ENCODE peak calls at places on chromosomes 7 and 10, in eight cellular contexts. S is astrocyte of the spinal cord, X is coronary artery, Z is cardiac muscle cell, K is sigmoid colon, G is H7, Q is small intestine, H is DND-41. A is an unnamed sample.

GRCh38 chr10:7625836-7626235 is 40.9 kb downstream of the ITIH5 start:
- DNase-seq in S (no peak), G (no peak), K (peak; percentile 95), X (no peak), Z (no peak), Q (no peak), H (no peak), A (no peak)

GRCh38 chr7:121328508-121329459 is at the start of gene WNT16:
- DNase-seq in K (no peak), H (no peak), Q (no peak), X (no peak), S (no peak), G (peak; percentile 91), Z (peak; percentile 7), A (no peak)

GRCh38 chr7:101879565-101879964 is 62.1 kb downstream of the CUX1 start:
- DNase-seq in H (no peak), G (no peak), Q (no peak), S (no peak), Z (no peak), K (no peak), X (no peak), A (no peak)

GRCh38 chr10:558891-559766 is 130.3 kb downstream of the DIP2C start:
- DNase-seq in G (peak; percentile 71), H (no peak), K (no peak), X (no peak), S (no peak), Z (no peak), Q (no peak), A (no peak)

GRCh38 chr10:126268104-126268900 is 120.0 kb downstream of the ADAM12 start:
- DNase-seq in Z (no peak), K (no peak), Q (no peak), G (no peak), X (no peak), S (no peak), H (no peak), A (no peak)

GRCh38 chr7:1654738-1655490 is 15.2 kb upstream of the ELFN1 start:
- DNase-seq in H (no peak), G (peak; percentile 47), X (no peak), K (no peak), Q (no peak), S (no peak), Z (no peak), A (no peak)

GRCh38 chr7:117715784-117716445 is 157.3 kb downstream of the CTTNBP2 start:
- DNase-seq in Q (peak; percentile 83), S (peak; percentile 61), H (peak; percentile 79), K (no peak), X (no peak), Z (peak; percentile 68), G (peak; percentile 44), A (peak; percentile 78)

GRCh38 chr10:13990392-13990805 is 340.3 kb downstream of the FRMD4A start:
- DNase-seq in K (peak; percentile 70), Q (no peak), H (no peak), Z (peak; percentile 72), X (peak; percentile 69), G (no peak), S (no peak), A (no peak)

GRCh38 chr7:133712544-133712943 is 414.6 kb upstream of the LRGUK start:
- DNase-seq in X (no peak), S (no peak), K (no peak), Q (no peak), Z (no peak), H (no peak), G (no peak), A (no peak)

GRCh38 chr7:73668103-73668937 is 689 bp downstream of the VPS37D start:
- DNase-seq in X (no peak), S (no peak), G (peak; percentile 79), K (no peak), Z (peak; percentile 48), H (no peak), Q (no peak), A (no peak)

GRCh38 chr10:26269754-26270153 is 53.2 kb downstream of the GAD2 start:
- DNase-seq in Z (peak; percentile 62), H (no peak), X (no peak), Q (peak; percentile 9), S (peak; percentile 8), G (peak; percentile 67), K (no peak), A (peak; percentile 39)

DNA sequence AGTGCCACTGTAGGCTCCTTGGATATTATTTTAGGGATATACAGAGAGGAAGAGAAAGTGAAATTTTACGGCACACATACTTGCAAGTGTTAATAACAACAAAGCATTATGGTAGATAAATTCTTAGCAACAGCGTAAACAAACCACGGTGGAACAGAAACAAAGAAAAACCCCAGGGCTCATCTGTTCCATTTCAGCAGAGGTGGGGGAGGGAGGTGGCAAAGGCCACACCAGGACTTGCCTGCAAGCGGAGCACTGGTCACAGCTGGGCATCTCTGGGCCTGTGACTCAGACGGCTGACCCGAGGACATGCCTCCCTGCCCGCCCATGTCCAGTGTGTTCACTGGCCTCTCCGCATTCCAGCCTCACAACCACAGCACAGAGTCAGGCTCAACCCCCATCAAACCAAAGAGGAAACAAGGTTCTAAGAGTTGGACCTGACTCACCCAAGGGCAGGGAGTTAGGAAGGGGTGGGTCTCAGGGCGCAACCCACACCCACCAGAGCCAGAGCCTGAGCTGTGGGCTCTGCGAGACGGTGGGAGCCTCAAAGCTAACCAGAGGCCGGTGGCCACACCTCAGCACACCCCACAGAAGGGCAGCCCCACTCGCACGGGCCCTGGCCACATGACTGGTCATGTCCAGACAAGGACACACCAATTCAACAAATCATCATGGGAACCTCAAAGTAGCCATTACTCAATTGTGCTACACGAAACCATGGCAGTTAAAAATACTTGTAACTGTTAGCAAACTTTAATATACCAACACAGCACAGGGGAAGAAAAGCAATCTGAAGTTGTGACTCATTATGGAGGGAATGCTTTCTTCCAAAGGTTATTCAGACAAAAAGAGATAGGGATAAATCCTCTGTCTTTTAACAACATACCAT is 10.7 kb downstream of the ESYT2 start:
- DNase-seq in Q (peak; percentile 90), G (peak; percentile 79), Z (peak; percentile 17), X (peak; percentile 98), S (peak; percentile 99), K (peak; percentile 92), H (peak; percentile 59), A (peak; percentile 63)
- H3K4me3 ChIP-seq in Q (no peak overlapping the region), G (no peak overlapping the region), Z (no peak overlapping the region), X (peak overlapping the region; percentile 65), S (peak overlapping the region; percentile 34), K (peak overlapping the region; percentile 25), H (peak overlapping the region; percentile 21), A (peak overlapping the region; percentile 50)

GRCh38 chr10:80261316-80262030 is 28.0 kb downstream of the MAT1A start:
- DNase-seq in K (no peak), Z (no peak), G (no peak), X (no peak), S (no peak), Q (no peak), H (no peak), A (no peak)
- H3K4me3 ChIP-seq in K (no peak overlapping the region), Z (no peak overlapping the region), G (no peak overlapping the region), X (no peak overlapping the region), S (no peak overlapping the region), Q (no peak overlapping the region), H (no peak overlapping the region), A (no peak overlapping the region)

DNA sequence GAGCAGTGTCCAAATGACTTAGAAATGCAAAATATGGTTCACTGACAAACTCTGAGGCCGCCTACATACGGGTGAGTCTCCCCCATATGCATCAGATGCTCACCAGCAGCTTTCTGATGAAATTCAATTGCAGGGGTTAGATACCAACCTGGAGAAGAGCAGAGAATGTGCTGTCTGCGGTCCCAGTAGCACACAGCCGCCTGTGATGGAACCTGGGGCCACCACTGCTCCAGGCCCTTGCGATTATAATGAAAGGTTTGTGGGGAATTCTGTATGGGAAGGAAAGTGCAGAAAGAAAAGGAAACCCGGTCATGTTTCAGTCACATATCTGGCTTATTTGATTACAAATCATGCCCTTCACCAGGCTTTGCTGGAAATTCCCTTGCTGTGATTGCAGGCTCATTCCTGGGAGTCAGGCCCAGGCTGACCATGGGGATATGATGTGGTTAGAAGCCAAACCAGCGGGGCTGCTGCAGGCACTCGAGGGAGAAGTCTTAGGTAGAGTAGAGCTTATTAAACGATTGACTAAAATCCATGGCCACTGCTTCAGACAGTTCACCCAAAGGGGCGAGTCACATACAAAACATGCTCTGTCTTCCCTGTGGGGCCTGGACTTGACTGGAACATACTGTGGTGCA is 16.4 kb downstream of the PKD1L1 start:
- DNase-seq in X (no peak), S (peak; percentile 70), H (no peak), G (no peak), K (no peak), Q (no peak), Z (no peak), A (no peak)
- H3K4me3 ChIP-seq in X (no peak overlapping the region), S (no peak overlapping the region), H (no peak overlapping the region), G (no peak overlapping the region), K (no peak overlapping the region), Q (no peak overlapping the region), Z (no peak overlapping the region), A (no peak overlapping the region)

GRCh38 chr7:106140406-106141173 is 28.5 kb upstream of the SYPL1 start:
- DNase-seq in G (no peak), X (no peak), K (no peak), Z (no peak), S (no peak), Q (no peak), H (no peak), A (no peak)
- H3K4me3 ChIP-seq in G (no peak overlapping the region), X (no peak overlapping the region), K (no peak overlapping the region), Z (no peak overlapping the region), S (no peak overlapping the region), Q (no peak overlapping the region), H (no peak overlapping the region), A (no peak overlapping the region)

GRCh38 chr7:32941996-32942782 is 15.1 kb upstream of the FKBP9 start:
- DNase-seq in S (peak; percentile 46), X (peak; percentile 80), G (peak; percentile 59), K (peak; percentile 84), Q (peak; percentile 48), Z (peak; percentile 53), H (no peak), A (no peak)
- H3K4me3 ChIP-seq in S (peak overlapping the region; percentile 70), X (peak overlapping the region; percentile 85), G (peak overlapping the region; percentile 39), K (peak overlapping the region; percentile 80), Q (peak overlapping the region; percentile 63), Z (peak overlapping the region; percentile 74), H (no peak overlapping the region), A (no peak overlapping the region)

DNA sequence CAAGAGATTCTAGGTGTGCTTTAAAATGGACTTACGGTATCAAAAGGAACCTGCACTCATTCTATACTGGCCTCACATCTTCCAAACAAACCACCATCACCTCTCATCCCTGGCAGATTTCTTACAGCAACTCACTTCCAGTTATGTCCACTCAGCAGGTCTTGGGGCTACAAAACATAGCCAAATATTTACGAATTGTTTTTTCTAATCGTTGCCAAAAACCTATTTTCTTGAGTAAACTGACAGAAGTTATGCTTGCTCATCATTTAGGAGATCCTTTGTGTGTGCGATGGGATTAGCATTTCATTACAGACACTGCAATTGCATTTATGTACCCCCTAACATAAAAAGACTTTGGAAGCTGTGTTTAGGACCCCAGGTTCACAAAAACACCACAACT is 2.7 kb downstream of the KCNMA1 start:
- DNase-seq in H (no peak), K (no peak), G (no peak), S (no peak), Z (no peak), X (no peak), Q (no peak), A (no peak)
- H3K4me3 ChIP-seq in H (no peak overlapping the region), K (peak overlapping the region; percentile 76), G (no peak overlapping the region), S (no peak overlapping the region), Z (no peak overlapping the region), X (peak overlapping the region; percentile 89), Q (no peak overlapping the region), A (no peak overlapping the region)